ENCODE peak calls at places on chromosomes 2 and 18, in four cellular contexts. Z is ovary, Y is ACHN, E is activated T-cell treated with anti-CD3 and anti-CD28 coated beads for 1 hour. M is an unnamed sample.

GRCh38 chr2:224650815-224651439 is 65.2 kb downstream of the CCDC195 start:
- DNase-seq in Z (no peak), Y (peak; percentile 65), E (no peak), M (no peak)

GRCh38 chr18:62751341-62751821 is 36.0 kb downstream of the PHLPP1 start:
- DNase-seq in Z (no peak), Y (peak; percentile 10), E (no peak), M (peak; percentile 31)

GRCh38 chr2:33212151-33212550 is 264.3 kb upstream of the RASGRP3 start:
- DNase-seq in Z (no peak), Y (no peak), E (no peak), M (no peak)

GRCh38 chr2:119522561-119523110 is 1.6 kb downstream of the SCTR start:
- DNase-seq in Z (no peak), Y (no peak), E (no peak), M (no peak)

GRCh38 chr2:127670055-127670956 is 5.0 kb downstream of the LIMS2 start:
- DNase-seq in Z (no peak), Y (no peak), E (no peak), M (no peak)

GRCh38 chr2:235968616-235969324 is 199.4 kb downstream of the GBX2 start:
- DNase-seq in Z (no peak), Y (no peak), E (no peak), M (no peak)

GRCh38 chr2:85439111-85439477 is 20.6 kb downstream of the SH2D6 start:
- DNase-seq in Z (no peak), Y (peak; percentile 52), E (no peak), M (no peak)

GRCh38 chr18:74806700-74807416 is 209.2 kb downstream of the ZNF407 start:
- DNase-seq in Z (no peak), Y (peak; percentile 87), E (no peak), M (no peak)

GRCh38 chr2:232415138-232415690 is 8.6 kb downstream of the ALPG start:
- DNase-seq in Z (no peak), Y (no peak), E (no peak), M (no peak)

GRCh38 chr18:35407871-35408481 is 30.8 kb upstream of the ZNF396 start:
- DNase-seq in Z (no peak), Y (peak; percentile 66), E (peak; percentile 17), M (peak; percentile 69)

GRCh38 chr2:209441541-209441940 is 17.7 kb downstream of the MAP2 start:
- DNase-seq in Z (no peak), Y (no peak), E (no peak), M (no peak)

GRCh38 chr2:227796044-227796780 is 17.4 kb upstream of the CCL20 start:
- DNase-seq in Z (no peak), Y (no peak), E (no peak), M (no peak)

GRCh38 chr2:31440764-31441163 is 26.2 kb upstream of the XDH start:
- DNase-seq in Z (no peak), Y (no peak), E (no peak), M (no peak)

GRCh38 chr2:235406420-235406819 is 87.4 kb upstream of the AGAP1 start:
- DNase-seq in Z (peak; percentile 24), Y (no peak), E (no peak), M (peak; percentile 69)

GRCh38 chr2:221624475-221624874 is 52.4 kb upstream of the EPHA4 start:
- DNase-seq in Z (no peak), Y (no peak), E (no peak), M (no peak)

GRCh38 chr2:240412975-240413812 is 22.3 kb upstream of the GPC1 start:
- DNase-seq in Z (peak; percentile 11), Y (no peak), E (no peak), M (no peak)

GRCh38 chr2:38159621-38160020 is 83.7 kb upstream of the CYP1B1 start:
- DNase-seq in Z (no peak), Y (no peak), E (no peak), M (no peak)

GRCh38 chr18:36322734-36323133 is 25.2 kb downstream of the FHOD3 start:
- DNase-seq in Z (no peak), Y (no peak), E (no peak), M (no peak)